ENCODE peak calls at places on chromosomes 7 and 10, in six cellular contexts. T, V, H, J, D and G are unnamed samples.

GRCh38 chr10:43420369-43421200 is 11.6 kb upstream of the HNRNPF start:
- DNase-seq in T (peak), V (peak), H (peak), J (peak), D (peak), G (peak)

GRCh38 chr10:110916554-110917346 is 2.2 kb downstream of the BBIP1 start:
- DNase-seq in T (no peak), V (peak), H (no peak), J (no peak), D (no peak), G (no peak)

GRCh38 chr7:143003393-143004051 is 23.4 kb downstream of the OR9A2 start:
- DNase-seq in T (no peak), V (peak), H (no peak), J (peak), D (no peak), G (peak)

GRCh38 chr7:139893999-139894398 is 64.9 kb downstream of the TBXAS1 start:
- DNase-seq in T (no peak), V (no peak), H (no peak), J (peak), D (no peak), G (peak)

GRCh38 chr10:34800624-34801023 is 14.5 kb downstream of the PARD3 start:
- DNase-seq in T (no peak), V (peak), H (no peak), J (no peak), D (no peak), G (no peak)

GRCh38 chr10:121633056-121633455 is 34.8 kb upstream of the FGFR2 start:
- DNase-seq in T (no peak), V (no peak), H (no peak), J (no peak), D (no peak), G (no peak)

GRCh38 chr7:104963991-104964385 is 50.0 kb upstream of the KMT2E start:
- DNase-seq in T (no peak), V (peak), H (no peak), J (no peak), D (no peak), G (no peak)

GRCh38 chr7:3520206-3520605 is 219.2 kb downstream of the SDK1 start:
- DNase-seq in T (no peak), V (no peak), H (no peak), J (no peak), D (no peak), G (no peak)

GRCh38 chr10:84755311-84755710 is 426.9 kb downstream of the CCSER2 start:
- DNase-seq in T (no peak), V (no peak), H (no peak), J (no peak), D (no peak), G (no peak)

GRCh38 chr7:143909863-143910262 is 7.9 kb upstream of the TCAF1 start:
- DNase-seq in T (peak), V (no peak), H (no peak), J (no peak), D (no peak), G (no peak)

GRCh38 chr7:26078437-26079362 is 73.3 kb upstream of the NFE2L3 start:
- DNase-seq in T (peak), V (peak), H (peak), J (peak), D (peak), G (peak)

GRCh38 chr10:93064874-93065660 is 4.5 kb downstream of the CYP26C1 start:
- DNase-seq in T (no peak), V (no peak), H (no peak), J (no peak), D (no peak), G (no peak)

GRCh38 chr10:108638225-108638624 is 1285.1 kb downstream of the XPNPEP1 start:
- DNase-seq in T (no peak), V (no peak), H (no peak), J (no peak), D (no peak), G (no peak)

GRCh38 chr10:43194861-43195260 is 56.6 kb downstream of the CSGALNACT2 start:
- DNase-seq in T (no peak), V (no peak), H (no peak), J (no peak), D (no peak), G (no peak)

GRCh38 chr10:16314259-16314658 is 122.6 kb upstream of the PTER start:
- DNase-seq in T (no peak), V (no peak), H (no peak), J (no peak), D (no peak), G (peak)

GRCh38 chr10:16789765-16790164 is 27.5 kb downstream of the RSU1 start:
- DNase-seq in T (no peak), V (no peak), H (no peak), J (no peak), D (no peak), G (no peak)

GRCh38 chr7:92889081-92889480 is 52.7 kb upstream of the CDK6 start:
- DNase-seq in T (no peak), V (no peak), H (no peak), J (no peak), D (no peak), G (no peak)

GRCh38 chr10:62732841-62733653 is 71.5 kb upstream of the ADO start:
- DNase-seq in T (no peak), V (peak), H (no peak), J (peak), D (no peak), G (peak)

GRCh38 chr7:110017405-110017804 is 1073.5 kb upstream of the LRRN3 start:
- DNase-seq in T (no peak), V (no peak), H (no peak), J (no peak), D (no peak), G (no peak)

GRCh38 chr10:6140141-6140841 is 51.5 kb downstream of the RBM17 start:
- DNase-seq in T (no peak), V (no peak), H (no peak), J (no peak), D (peak), G (no peak)

GRCh38 chr10:44183667-44184632 is 200.9 kb downstream of the CXCL12 start:
- DNase-seq in T (no peak), V (peak), H (no peak), J (no peak), D (no peak), G (no peak)

GRCh38 chr10:13877154-13877909 is 290.6 kb downstream of the PRPF18 start:
- DNase-seq in T (peak), V (peak), H (no peak), J (no peak), D (no peak), G (no peak)

GRCh38 chr7:101126651-101127459 is at the start of gene SERPINE1:
- DNase-seq in T (peak), V (peak), H (peak), J (peak), D (no peak), G (peak)

GRCh38 chr7:131226116-131226562 is 101.5 kb upstream of the MKLN1 start:
- DNase-seq in T (no peak), V (no peak), H (no peak), J (no peak), D (no peak), G (peak)

GRCh38 chr7:102044984-102045673 is 227.7 kb downstream of the CUX1 start:
- DNase-seq in T (peak), V (peak), H (no peak), J (no peak), D (peak), G (no peak)

GRCh38 chr10:128440513-128441160 is 314.4 kb upstream of the MKI67 start:
- DNase-seq in T (no peak), V (no peak), H (no peak), J (no peak), D (no peak), G (no peak)

GRCh38 chr10:112227331-112227961 is 43.9 kb upstream of the GPAM start:
- DNase-seq in T (no peak), V (peak), H (no peak), J (no peak), D (no peak), G (no peak)

GRCh38 chr10:12018438-12019342 is 23.9 kb downstream of the UPF2 start:
- DNase-seq in T (no peak), V (no peak), H (no peak), J (no peak), D (no peak), G (no peak)

GRCh38 chr7:2498708-2499107 is 20.9 kb upstream of the LFNG start:
- DNase-seq in T (no peak), V (no peak), H (peak), J (no peak), D (no peak), G (no peak)

GRCh38 chr10:111077715-111078504 is 1.1 kb downstream of the ADRA2A start:
- DNase-seq in T (no peak), V (no peak), H (no peak), J (peak), D (peak), G (peak)

GRCh38 chr10:68604441-68604840 is 44.3 kb downstream of the TET1 start:
- DNase-seq in T (no peak), V (peak), H (no peak), J (no peak), D (no peak), G (no peak)

GRCh38 chr7:43018446-43018845 is 86.3 kb downstream of the MRPL32 start:
- DNase-seq in T (no peak), V (peak), H (no peak), J (no peak), D (no peak), G (no peak)

GRCh38 chr10:63711866-63712716 is 190.9 kb downstream of the REEP3 start:
- DNase-seq in T (peak), V (peak), H (no peak), J (no peak), D (peak), G (no peak)

GRCh38 chr7:30285531-30286284 is 1.3 kb downstream of the ZNRF2 start:
- DNase-seq in T (peak), V (peak), H (peak), J (peak), D (peak), G (peak)

GRCh38 chr10:80519936-80520650 is 17.6 kb upstream of the SH2D4B start:
- DNase-seq in T (no peak), V (no peak), H (no peak), J (no peak), D (no peak), G (no peak)

GRCh38 chr7:84916161-84916560 is 270.7 kb downstream of the SEMA3D start:
- DNase-seq in T (no peak), V (no peak), H (no peak), J (no peak), D (no peak), G (no peak)

GRCh38 chr7:84913731-84914130 is 273.1 kb downstream of the SEMA3D start:
- DNase-seq in T (no peak), V (peak), H (no peak), J (no peak), D (no peak), G (no peak)

GRCh38 chr7:84912993-84913635 is 273.7 kb downstream of the SEMA3D start:
- DNase-seq in T (no peak), V (peak), H (no peak), J (no peak), D (no peak), G (no peak)

GRCh38 chr7:84912537-84912936 is 274.3 kb downstream of the SEMA3D start:
- DNase-seq in T (no peak), V (no peak), H (no peak), J (no peak), D (no peak), G (no peak)

GRCh38 chr7:84914598-84914997 is 272.3 kb downstream of the SEMA3D start:
- DNase-seq in T (no peak), V (no peak), H (no peak), J (no peak), D (no peak), G (no peak)
- TF ChIP-seq CTCF in T (no peak), V (no peak), H (no peak), J (no peak), D (no peak), G (no peak)

GRCh38 chr7:17033245-17033644 is 151.5 kb upstream of the AGR3 start:
- DNase-seq in T (no peak), V (no peak), H (no peak), J (no peak), D (peak), G (no peak)
- TF ChIP-seq CTCF in T (no peak), V (no peak), H (no peak), J (no peak), D (no peak), G (no peak)

DNA sequence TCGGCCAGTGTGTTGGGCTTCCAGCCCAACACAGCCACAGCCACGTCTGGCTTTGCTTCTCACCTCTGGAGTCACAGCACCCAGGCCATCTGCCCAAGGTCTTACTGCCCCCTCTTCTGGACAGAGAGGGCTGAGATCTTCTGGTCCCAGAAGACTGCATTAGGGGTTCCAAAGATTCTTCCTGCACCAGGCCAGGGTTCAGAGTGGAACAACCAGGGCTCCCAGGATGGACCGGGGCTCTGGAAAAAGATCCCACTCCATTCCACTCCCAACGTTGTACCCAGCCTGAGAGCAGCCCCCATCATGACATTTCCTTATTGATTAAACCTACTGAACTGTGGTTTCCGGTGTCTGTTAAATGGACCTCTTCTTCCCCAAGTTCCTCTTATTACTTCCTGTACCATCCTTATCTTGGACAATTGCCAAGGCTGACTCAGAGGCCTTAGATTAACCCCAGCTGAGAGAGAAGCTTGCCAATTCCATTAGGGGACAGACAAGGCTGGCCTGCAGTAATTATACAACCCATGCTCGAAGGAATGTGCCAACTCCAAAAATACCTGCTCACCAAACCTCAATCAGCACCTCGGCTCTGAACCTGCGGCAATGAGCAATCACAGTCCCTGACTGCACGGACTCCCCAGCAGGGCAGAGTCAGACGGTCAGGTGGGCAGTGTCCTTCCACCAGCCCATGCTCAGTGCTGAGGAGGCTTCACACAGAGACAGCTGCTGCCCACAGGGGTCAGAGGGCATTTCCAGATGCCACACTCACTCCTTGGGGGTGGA is 47.9 kb upstream of the NPFFR1 start:
- DNase-seq in T (no peak), V (peak), H (no peak), J (peak), D (no peak), G (peak)
- TF ChIP-seq CTCF in T (peak), V (peak), H (no peak), J (no peak), D (no peak), G (peak)

DNA sequence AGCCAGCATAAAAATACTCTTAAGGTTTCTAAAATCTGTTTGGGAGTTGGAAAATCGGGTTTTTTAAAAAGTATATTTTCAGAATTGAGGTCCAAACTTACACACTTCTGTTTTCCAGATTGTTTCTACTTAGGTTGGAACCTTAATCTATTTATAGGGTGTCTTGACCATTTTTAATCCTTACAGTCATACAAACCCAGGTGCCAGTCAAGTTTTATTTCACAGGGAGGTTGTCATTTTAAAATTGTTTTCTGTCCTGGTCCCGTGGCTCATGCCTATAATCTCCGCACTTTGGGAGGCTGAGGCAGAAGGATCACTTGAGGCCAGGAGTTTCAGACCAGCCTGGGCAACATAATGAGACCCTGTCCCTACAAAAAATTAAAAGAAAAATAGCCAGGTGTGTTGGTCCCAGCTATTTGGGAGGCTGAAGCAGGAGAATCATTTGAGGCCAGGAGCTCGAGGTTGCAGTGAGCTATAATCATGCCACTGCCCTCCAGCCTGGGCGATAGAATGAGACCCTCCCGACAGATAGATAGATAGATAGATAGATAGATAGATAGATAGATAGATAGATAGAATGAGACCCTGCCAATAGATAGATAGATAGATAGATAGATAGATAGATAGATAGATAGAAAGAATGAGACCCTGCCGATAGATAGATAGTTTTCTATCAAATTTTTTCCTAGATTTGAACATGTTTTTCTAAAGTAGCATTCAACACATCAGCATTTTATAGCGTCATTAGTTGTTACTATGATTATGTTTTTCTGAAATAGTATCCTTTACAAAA is 47.3 kb upstream of the NCF1 start:
- DNase-seq in T (no peak), V (no peak), H (no peak), J (no peak), D (no peak), G (no peak)
- TF ChIP-seq CTCF in T (no peak), V (no peak), H (no peak), J (no peak), D (no peak), G (no peak)

GRCh38 chr7:20647908-20648776 is 32.7 kb downstream of the ABCB5 start:
- DNase-seq in T (no peak), V (peak), H (peak), J (peak), D (no peak), G (no peak)
- TF ChIP-seq CTCF in T (no peak), V (peak), H (peak), J (no peak), D (no peak), G (peak)

GRCh38 chr7:41241641-41242040 is 461.2 kb downstream of the INHBA start:
- DNase-seq in T (no peak), V (no peak), H (no peak), J (no peak), D (no peak), G (no peak)
- TF ChIP-seq CTCF in T (no peak), V (no peak), H (no peak), J (no peak), D (no peak), G (no peak)

GRCh38 chr7:151089893-151090730 is 3.8 kb downstream of the AGAP3 start:
- DNase-seq in T (no peak), V (no peak), H (no peak), J (no peak), D (no peak), G (no peak)
- TF ChIP-seq CTCF in T (no peak), V (no peak), H (no peak), J (no peak), D (no peak), G (no peak)

DNA sequence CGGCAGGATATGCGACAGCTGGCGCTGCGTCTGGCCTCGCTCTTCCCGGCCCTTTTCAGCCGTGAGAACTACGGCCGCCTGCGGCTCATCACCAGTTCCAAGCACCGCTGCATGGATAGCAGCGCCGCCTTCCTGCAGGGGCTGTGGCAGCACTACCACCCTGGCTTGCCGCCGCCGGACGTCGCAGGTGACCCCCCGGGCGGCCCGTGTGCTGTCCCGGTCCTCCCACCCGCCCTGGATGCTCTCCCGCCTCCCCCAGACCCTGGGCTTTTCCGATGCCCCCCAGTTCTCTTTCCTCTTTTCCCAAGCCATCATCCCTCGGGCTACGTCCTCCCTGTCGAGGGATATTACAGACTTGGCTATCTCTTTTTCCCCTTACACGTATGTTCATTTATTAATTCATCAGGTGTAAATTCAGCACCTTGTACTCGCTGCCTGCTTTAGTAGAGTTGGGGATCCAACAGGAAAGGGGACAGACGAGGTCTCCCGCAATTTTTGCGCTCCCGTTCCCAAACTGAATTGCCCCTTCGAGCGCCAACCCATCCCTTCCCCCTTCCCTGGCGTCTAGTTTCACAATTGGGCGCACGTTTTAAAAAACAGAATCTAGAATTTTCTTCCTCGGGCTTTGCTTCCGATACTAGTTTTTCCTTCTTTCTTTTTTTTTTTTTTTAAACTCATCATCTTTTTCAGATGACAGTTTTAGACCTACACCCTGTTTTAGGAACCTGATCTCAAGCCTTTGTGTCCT is 847 bp downstream of the MINPP1 start:
- DNase-seq in T (peak), V (peak), H (peak), J (peak), D (peak), G (peak)
- TF ChIP-seq CTCF in T (no peak), V (peak), H (peak), J (peak), D (peak), G (peak)

DNA sequence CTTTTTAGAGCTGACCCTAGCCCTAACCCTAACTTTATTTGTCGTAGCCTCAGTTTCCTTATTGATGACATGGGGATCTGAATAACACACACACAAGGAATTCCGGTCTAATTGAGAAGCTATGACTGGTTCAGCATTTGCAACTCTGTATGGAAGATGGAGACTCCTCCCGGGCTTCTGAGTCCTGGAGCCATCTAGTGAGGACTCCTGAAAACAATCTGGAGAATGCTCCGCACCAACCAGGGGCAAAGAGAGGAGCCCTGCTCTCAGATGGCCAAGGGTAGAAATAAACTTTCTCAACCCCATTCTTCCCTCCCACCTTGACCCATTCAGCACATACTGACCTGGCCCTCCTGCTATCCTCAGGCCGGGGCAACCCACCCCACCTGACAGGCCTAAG is 26.4 kb downstream of the MBL2 start:
- DNase-seq in T (no peak), V (no peak), H (no peak), J (no peak), D (no peak), G (no peak)
- TF ChIP-seq CTCF in T (no peak), V (no peak), H (no peak), J (no peak), D (no peak), G (no peak)